ENCODE peak calls at places on chromosomes 1 and 21, in nine cellular contexts. X, G, P, I, T, C, V, N and O are unnamed samples.

GRCh38 chr1:184504695-184505338 is 118.0 kb downstream of the C1orf21 start:
- DNase-seq in G (no peak), V (no peak), I (no peak), C (no peak), P (no peak), N (no peak), T (no peak), X (no peak), O (no peak)

GRCh38 chr1:163104405-163105099 is 35.4 kb downstream of the RGS4 start:
- DNase-seq in I (no peak), N (no peak), V (no peak), P (no peak), C (no peak), G (no peak), X (no peak), T (no peak), O (no peak)

GRCh38 chr21:41778974-41779600 is 12.2 kb upstream of the RIPK4 start:
- DNase-seq in T (no peak), I (no peak), X (no peak), G (no peak), P (no peak), C (no peak), N (no peak), V (no peak), O (no peak)

GRCh38 chr21:44383216-44383615 is 29.8 kb downstream of the TRPM2 start:
- DNase-seq in N (no peak), C (no peak), X (no peak), V (no peak), T (no peak), P (no peak), I (no peak), G (no peak), O (no peak)

GRCh38 chr1:107529511-107530149 is 388.8 kb downstream of the NTNG1 start:
- DNase-seq in G (no peak), C (peak), I (peak), N (no peak), V (peak), X (no peak), T (peak), P (peak), O (peak)

GRCh38 chr1:210373878-210374599 is 45.3 kb downstream of the HHAT start:
- DNase-seq in T (no peak), G (peak), C (peak), I (peak), V (peak), P (peak), X (peak), N (peak), O (peak)

GRCh38 chr21:31366825-31367224 is 22.8 kb upstream of the TIAM1 start:
- DNase-seq in C (peak), N (no peak), X (no peak), T (no peak), I (peak), V (no peak), P (no peak), G (no peak), O (no peak)

GRCh38 chr1:6330410-6330827 is 63.1 kb downstream of the ACOT7 start:
- DNase-seq in C (no peak), P (no peak), T (no peak), I (peak), N (no peak), V (peak), X (no peak), G (no peak), O (no peak)